ENCODE peak calls at places on chromosomes 13 and 19, in seven cellular contexts. A, M, H, G, E, T and Y are unnamed samples.

GRCh38 chr13:23715092-23715761 is 145.0 kb downstream of the TNFRSF19 start:
- DNase-seq in A (no peak), M (no peak), H (no peak), G (no peak), E (no peak), T (peak), Y (peak)

GRCh38 chr19:55526216-55527196 is 10.4 kb downstream of the SBK2 start:
- DNase-seq in A (no peak), M (peak), H (no peak), G (peak), E (no peak), T (no peak), Y (peak)

GRCh38 chr13:113551081-113552000 is 33.2 kb upstream of the TFDP1 start:
- DNase-seq in A (no peak), M (no peak), H (peak), G (no peak), E (no peak), T (no peak), Y (no peak)

GRCh38 chr19:3506384-3507340 is 551 bp downstream of the FZR1 start:
- DNase-seq in A (no peak), M (no peak), H (no peak), G (peak), E (no peak), T (no peak), Y (no peak)

GRCh38 chr13:44755872-44756271 is 179.7 kb upstream of the TSC22D1 start:
- DNase-seq in A (no peak), M (peak), H (no peak), G (peak), E (no peak), T (no peak), Y (no peak)

GRCh38 chr13:26656919-26657318 is 99.4 kb downstream of the WASF3 start:
- DNase-seq in A (peak), M (peak), H (no peak), G (peak), E (no peak), T (no peak), Y (peak)

GRCh38 chr19:45443462-45444317 is 20.0 kb upstream of the ERCC1 start:
- DNase-seq in A (peak), M (peak), H (peak), G (peak), E (peak), T (peak), Y (peak)

GRCh38 chr19:1316466-1316865 is 30.8 kb downstream of the EFNA2 start:
- DNase-seq in A (no peak), M (no peak), H (no peak), G (no peak), E (no peak), T (no peak), Y (no peak)

GRCh38 chr13:40582531-40582930 is 83.9 kb downstream of the FOXO1 start:
- DNase-seq in A (no peak), M (no peak), H (no peak), G (no peak), E (no peak), T (no peak), Y (no peak)

GRCh38 chr19:33638167-33639033 is 16.6 kb downstream of the CHST8 start:
- DNase-seq in A (no peak), M (no peak), H (peak), G (no peak), E (peak), T (no peak), Y (no peak)

GRCh38 chr13:29103036-29103800 is 283.1 kb downstream of the MTUS2 start:
- DNase-seq in A (no peak), M (no peak), H (no peak), G (no peak), E (no peak), T (peak), Y (no peak)

GRCh38 chr13:28719656-28720055 is 886 bp upstream of the SLC46A3 start:
- DNase-seq in A (no peak), M (peak), H (no peak), G (peak), E (no peak), T (no peak), Y (no peak)

GRCh38 chr13:26968431-26969335 is 202.9 kb downstream of the USP12 start:
- DNase-seq in A (no peak), M (peak), H (no peak), G (peak), E (no peak), T (no peak), Y (peak)

GRCh38 chr19:19064811-19065745 is 1.3 kb downstream of the SLC25A42 start:
- DNase-seq in A (no peak), M (no peak), H (no peak), G (peak), E (no peak), T (no peak), Y (no peak)

GRCh38 chr13:26074706-26075105 is 22.9 kb upstream of the SHISA2 start:
- DNase-seq in A (no peak), M (peak), H (no peak), G (peak), E (no peak), T (peak), Y (peak)

GRCh38 chr13:109666656-109667448 is 119.5 kb downstream of the IRS2 start:
- DNase-seq in A (no peak), M (peak), H (no peak), G (peak), E (no peak), T (no peak), Y (peak)

GRCh38 chr13:102012299-102013293 is 389.3 kb downstream of the FGF14 start:
- DNase-seq in A (no peak), M (no peak), H (no peak), G (no peak), E (no peak), T (no peak), Y (no peak)

GRCh38 chr19:11766597-11767591 is at the start of gene ZNF441:
- DNase-seq in A (peak), M (peak), H (peak), G (peak), E (peak), T (peak), Y (peak)

GRCh38 chr13:51764184-51765141 is 39.5 kb downstream of the DHRS12 start:
- DNase-seq in A (no peak), M (peak), H (no peak), G (peak), E (no peak), T (no peak), Y (no peak)

GRCh38 chr13:33017410-33017929 is 1.2 kb downstream of the KL start:
- DNase-seq in A (no peak), M (peak), H (peak), G (peak), E (no peak), T (no peak), Y (peak)

DNA sequence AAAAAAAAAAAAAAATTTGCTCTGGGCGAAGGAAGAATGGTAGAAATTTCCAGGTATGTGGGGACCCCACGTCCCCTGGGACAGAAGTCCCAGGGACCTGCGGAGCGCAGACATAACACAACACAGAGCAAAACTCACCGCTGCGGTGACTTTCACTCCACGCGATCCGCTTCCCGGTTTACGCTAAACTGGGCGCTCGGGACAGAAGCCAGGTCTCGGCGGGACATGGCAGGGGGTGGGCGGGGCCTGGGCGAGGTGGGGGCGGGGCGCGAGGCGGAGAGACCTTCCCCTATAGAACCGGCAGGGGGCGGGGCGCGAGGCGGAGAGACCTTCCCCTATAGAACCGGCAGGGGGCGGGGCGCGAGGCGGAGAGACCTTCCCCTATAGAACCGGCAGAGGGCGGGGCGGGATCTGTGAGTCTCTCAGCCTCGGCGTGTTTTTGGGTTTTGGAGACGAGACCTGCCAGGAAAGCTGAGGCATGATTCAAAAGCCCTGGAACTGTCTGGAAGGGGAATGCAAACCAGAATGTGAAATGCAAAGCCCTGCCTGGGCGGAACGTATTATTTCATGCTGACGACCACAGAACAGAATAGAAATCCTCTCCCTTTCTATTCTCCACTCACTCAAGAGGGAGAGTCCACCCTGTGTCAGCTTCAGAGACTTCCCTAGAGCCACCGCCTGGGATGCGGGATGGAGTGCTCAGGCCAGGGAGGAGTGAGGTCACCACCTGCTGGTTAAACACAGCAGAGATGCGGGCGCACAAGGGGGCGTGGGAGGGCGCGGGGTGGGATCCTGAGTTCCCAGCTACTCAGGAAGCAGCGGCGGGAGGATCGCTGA is 20.2 kb upstream of the ERVV-1 start:
- DNase-seq in A (peak), M (peak), H (peak), G (peak), E (no peak), T (peak), Y (peak)
- H4K8ac ChIP-seq in A (no peak), M (peak), H (no peak), G (peak), E (no peak), T (peak), Y (no peak)

GRCh38 chr19:42440357-42441046 is 2.2 kb downstream of the CXCL17 start:
- DNase-seq in A (peak), M (peak), H (peak), G (peak), E (no peak), T (peak), Y (peak)
- H4K8ac ChIP-seq in A (no peak), M (no peak), H (no peak), G (no peak), E (no peak), T (no peak), Y (no peak)

DNA sequence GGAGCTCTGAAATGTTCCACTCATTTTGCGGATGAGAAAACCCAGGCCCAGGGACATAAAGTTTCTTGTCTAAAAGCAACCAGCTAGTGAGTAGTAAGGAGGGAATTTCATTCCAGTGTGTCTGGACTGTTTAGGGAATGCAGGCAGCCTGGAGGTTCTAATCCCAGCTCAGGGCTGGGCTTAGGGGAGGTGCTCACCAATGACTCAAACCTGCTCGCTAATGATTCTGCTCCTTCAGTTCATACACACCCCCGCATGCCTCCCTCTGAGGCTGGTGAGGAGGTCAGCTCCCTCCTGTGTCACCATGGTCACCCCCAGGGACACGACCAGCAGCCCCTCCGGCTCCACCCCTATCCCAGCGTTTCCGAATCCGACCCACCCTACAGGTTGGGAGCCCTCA is 34.6 kb downstream of the CYP4F2 start:
- DNase-seq in A (no peak), M (no peak), H (no peak), G (no peak), E (no peak), T (peak), Y (no peak)
- H4K8ac ChIP-seq in A (no peak), M (no peak), H (no peak), G (no peak), E (no peak), T (no peak), Y (no peak)

GRCh38 chr19:5567360-5567970 is at the start of gene TINCR:
- DNase-seq in A (no peak), M (no peak), H (peak), G (no peak), E (no peak), T (no peak), Y (peak)

GRCh38 chr19:5563941-5564612 is 3.7 kb downstream of the TINCR start:
- DNase-seq in A (no peak), M (peak), H (no peak), G (peak), E (no peak), T (peak), Y (peak)

GRCh38 chr19:5571777-5572176 is 4.0 kb upstream of the TINCR start:
- DNase-seq in A (no peak), M (no peak), H (no peak), G (no peak), E (no peak), T (no peak), Y (no peak)

GRCh38 chr19:5564930-5565329 is 2.8 kb downstream of the TINCR start:
- DNase-seq in A (no peak), M (no peak), H (no peak), G (no peak), E (no peak), T (peak), Y (no peak)

DNA sequence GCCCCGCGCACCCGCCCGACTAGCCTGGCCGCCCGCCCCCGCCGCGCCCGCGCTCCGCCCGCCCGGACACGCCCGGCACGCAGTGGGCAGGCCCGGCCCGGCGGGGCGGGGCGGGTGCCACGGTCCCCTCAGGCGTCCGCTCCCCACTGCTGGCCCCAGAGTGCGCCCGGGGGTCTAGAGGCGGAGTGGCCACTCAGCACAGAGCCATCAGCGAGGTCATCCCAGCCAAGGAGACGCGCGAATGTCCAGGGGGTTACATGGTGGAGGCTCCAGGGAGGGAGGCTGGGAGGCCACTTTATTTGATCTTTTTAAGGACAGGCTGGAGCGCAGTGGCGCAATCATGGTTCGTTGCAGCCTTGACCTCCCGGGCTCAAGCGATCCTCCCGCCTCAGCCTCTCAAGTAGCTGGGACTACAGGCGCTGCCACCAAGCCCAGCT is 236 bp upstream of the TINCR start:
- DNase-seq in A (no peak), M (no peak), H (no peak), G (no peak), E (no peak), T (peak), Y (no peak)
- H4K8ac ChIP-seq in A (no peak), M (no peak), H (no peak), G (no peak), E (peak), T (peak), Y (no peak)

GRCh38 chr13:84132491-84132890 is 250.2 kb upstream of the SLITRK1 start:
- DNase-seq in A (no peak), M (no peak), H (no peak), G (no peak), E (no peak), T (no peak), Y (peak)
- H4K8ac ChIP-seq in A (no peak), M (no peak), H (no peak), G (no peak), E (no peak), T (no peak), Y (no peak)

GRCh38 chr13:30730526-30730925 is 4.8 kb upstream of the ALOX5AP start:
- DNase-seq in A (peak), M (no peak), H (peak), G (peak), E (no peak), T (peak), Y (peak)

GRCh38 chr13:30726192-30726591 is 9.2 kb upstream of the ALOX5AP start:
- DNase-seq in A (no peak), M (no peak), H (no peak), G (no peak), E (no peak), T (peak), Y (no peak)

GRCh38 chr13:30725331-30726085 is 9.8 kb upstream of the ALOX5AP start:
- DNase-seq in A (no peak), M (peak), H (no peak), G (no peak), E (no peak), T (no peak), Y (no peak)

GRCh38 chr13:30731658-30732390 is 3.5 kb upstream of the ALOX5AP start:
- DNase-seq in A (no peak), M (no peak), H (no peak), G (no peak), E (no peak), T (no peak), Y (no peak)

GRCh38 chr13:30727491-30728350 is 7.6 kb upstream of the ALOX5AP start:
- DNase-seq in A (no peak), M (no peak), H (no peak), G (no peak), E (no peak), T (no peak), Y (no peak)
- H4K8ac ChIP-seq in A (no peak), M (no peak), H (no peak), G (no peak), E (no peak), T (no peak), Y (no peak)

DNA sequence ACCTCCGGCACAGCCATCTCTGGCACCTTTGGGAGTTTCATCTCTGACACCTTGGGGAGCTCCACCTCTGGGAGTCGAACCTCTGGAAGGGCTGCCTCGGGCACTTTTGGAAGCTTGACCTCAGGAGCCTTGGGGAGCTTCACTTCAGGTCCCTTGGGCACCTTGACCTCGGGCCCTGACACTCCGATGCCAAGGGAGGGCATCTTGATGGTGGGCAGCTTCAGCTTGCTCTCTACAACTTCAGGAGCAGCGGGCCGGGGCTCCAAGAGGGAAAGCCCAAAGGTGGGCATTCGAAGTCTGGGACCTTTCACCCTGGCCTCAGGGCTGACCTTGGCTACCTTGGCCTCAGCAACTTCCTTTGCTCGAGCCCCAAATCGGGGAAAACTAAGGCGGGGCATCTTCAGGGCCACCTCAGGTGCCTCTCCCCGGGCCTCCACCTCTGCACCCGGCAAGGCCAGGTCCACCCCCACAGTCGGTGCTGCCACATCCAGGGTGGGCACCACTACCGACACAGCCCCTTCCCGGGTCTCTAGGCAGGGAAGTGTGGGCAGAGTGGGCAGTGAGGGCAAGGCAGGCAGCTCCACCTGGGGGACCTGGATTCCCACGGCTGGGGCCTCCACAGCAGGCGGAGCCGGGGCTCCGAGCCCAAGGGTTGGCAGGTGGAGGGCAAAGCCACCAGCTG is 7.0 kb upstream of the HIPK4 start:
- DNase-seq in A (no peak), M (no peak), H (no peak), G (no peak), E (no peak), T (no peak), Y (no peak)
- H4K8ac ChIP-seq in A (no peak), M (no peak), H (no peak), G (no peak), E (no peak), T (no peak), Y (no peak)